ENCODE peak calls at places on chromosomes 2 and 18, in seven cellular contexts. One of them, this sample, is unnamed.

GRCh38 chr2:146821836-146822316 is 1023.0 kb upstream of the ACVR2A start:
- DNase-seq in HCT116: no peak
- DNase-seq in body of pancreas: no peak
- DNase-seq in fibroblast of the aortic adventitia: peak; percentile 65
- DNase-seq in transverse colon: no peak
- DNase-seq in BE2C: no peak
- DNase-seq in colonic mucosa: no peak
- DNase-seq in this sample: no peak

GRCh38 chr2:152094014-152094413 is 4.8 kb downstream of the CACNB4 start:
- DNase-seq in HCT116: no peak
- DNase-seq in body of pancreas: no peak
- DNase-seq in fibroblast of the aortic adventitia: no peak
- DNase-seq in transverse colon: no peak
- DNase-seq in BE2C: no peak
- DNase-seq in colonic mucosa: no peak
- DNase-seq in this sample: no peak

GRCh38 chr2:196737046-196737445 is 62.4 kb downstream of the GTF3C3 start:
- DNase-seq in HCT116: no peak
- DNase-seq in body of pancreas: no peak
- DNase-seq in fibroblast of the aortic adventitia: no peak
- DNase-seq in transverse colon: no peak
- DNase-seq in BE2C: no peak
- DNase-seq in colonic mucosa: no peak
- DNase-seq in this sample: no peak

GRCh38 chr18:31206787-31207381 is 44.2 kb upstream of the DSC1 start:
- DNase-seq in HCT116: peak; percentile 97
- DNase-seq in body of pancreas: peak; percentile 72
- DNase-seq in fibroblast of the aortic adventitia: no peak
- DNase-seq in transverse colon: peak; percentile 91
- DNase-seq in BE2C: peak; percentile 7
- DNase-seq in colonic mucosa: peak; percentile 94
- DNase-seq in this sample: peak; percentile 92

GRCh38 chr2:101197215-101197745 is 46.1 kb upstream of the TBC1D8 start:
- DNase-seq in HCT116: no peak
- DNase-seq in body of pancreas: no peak
- DNase-seq in fibroblast of the aortic adventitia: peak; percentile 15
- DNase-seq in transverse colon: no peak
- DNase-seq in BE2C: no peak
- DNase-seq in colonic mucosa: no peak
- DNase-seq in this sample: peak; percentile 15

GRCh38 chr2:120205901-120206581 is 17.2 kb downstream of the TMEM185B start:
- DNase-seq in HCT116: no peak
- DNase-seq in body of pancreas: no peak
- DNase-seq in fibroblast of the aortic adventitia: no peak
- DNase-seq in transverse colon: peak; percentile 67
- DNase-seq in BE2C: peak; percentile 42
- DNase-seq in colonic mucosa: peak; percentile 54
- DNase-seq in this sample: peak; percentile 29

GRCh38 chr18:11955299-11956029 is 25.8 kb upstream of the IMPA2 start:
- DNase-seq in HCT116: no peak
- DNase-seq in body of pancreas: peak; percentile 37
- DNase-seq in fibroblast of the aortic adventitia: peak; percentile 83
- DNase-seq in transverse colon: peak; percentile 28
- DNase-seq in BE2C: no peak
- DNase-seq in colonic mucosa: no peak
- DNase-seq in this sample: no peak

GRCh38 chr18:31497711-31498449 is at the start of gene DSG2:
- DNase-seq in HCT116: no peak
- DNase-seq in body of pancreas: peak; percentile 89
- DNase-seq in fibroblast of the aortic adventitia: no peak
- DNase-seq in transverse colon: peak; percentile 92
- DNase-seq in BE2C: peak; percentile 8
- DNase-seq in colonic mucosa: peak; percentile 91
- DNase-seq in this sample: peak; percentile 87

GRCh38 chr2:98588880-98589425 is 19.4 kb downstream of the COA5 start:
- DNase-seq in HCT116: no peak
- DNase-seq in body of pancreas: no peak
- DNase-seq in fibroblast of the aortic adventitia: no peak
- DNase-seq in transverse colon: no peak
- DNase-seq in BE2C: no peak
- DNase-seq in colonic mucosa: no peak
- DNase-seq in this sample: no peak

GRCh38 chr18:29383311-29384273 is 1206.7 kb upstream of the CDH2 start:
- DNase-seq in HCT116: no peak
- DNase-seq in body of pancreas: no peak
- DNase-seq in fibroblast of the aortic adventitia: peak; percentile 4
- DNase-seq in transverse colon: no peak
- DNase-seq in BE2C: no peak
- DNase-seq in colonic mucosa: no peak
- DNase-seq in this sample: no peak

GRCh38 chr2:240250985-240251847 is 110.8 kb upstream of the OTOS start:
- DNase-seq in HCT116: peak; percentile 77
- DNase-seq in body of pancreas: peak; percentile 94
- DNase-seq in fibroblast of the aortic adventitia: peak; percentile 82
- DNase-seq in transverse colon: peak; percentile 73
- DNase-seq in BE2C: peak; percentile 87
- DNase-seq in colonic mucosa: peak; percentile 74
- DNase-seq in this sample: peak; percentile 91

GRCh38 chr2:174025271-174026121 is 60.3 kb upstream of the SP3 start:
- DNase-seq in HCT116: no peak
- DNase-seq in body of pancreas: no peak
- DNase-seq in fibroblast of the aortic adventitia: peak; percentile 96
- DNase-seq in transverse colon: peak; percentile 65
- DNase-seq in BE2C: no peak
- DNase-seq in colonic mucosa: peak; percentile 62
- DNase-seq in this sample: no peak

GRCh38 chr2:168501456-168502065 is 45.5 kb downstream of the CERS6 start:
- DNase-seq in HCT116: no peak
- DNase-seq in body of pancreas: no peak
- DNase-seq in fibroblast of the aortic adventitia: no peak
- DNase-seq in transverse colon: no peak
- DNase-seq in BE2C: no peak
- DNase-seq in colonic mucosa: no peak
- DNase-seq in this sample: no peak

GRCh38 chr2:112692496-112692911 is 28.3 kb upstream of the NT5DC4 start:
- DNase-seq in HCT116: peak; percentile 85
- DNase-seq in body of pancreas: no peak
- DNase-seq in fibroblast of the aortic adventitia: peak; percentile 87
- DNase-seq in transverse colon: peak; percentile 80
- DNase-seq in BE2C: no peak
- DNase-seq in colonic mucosa: peak; percentile 75
- DNase-seq in this sample: peak; percentile 77

DNA sequence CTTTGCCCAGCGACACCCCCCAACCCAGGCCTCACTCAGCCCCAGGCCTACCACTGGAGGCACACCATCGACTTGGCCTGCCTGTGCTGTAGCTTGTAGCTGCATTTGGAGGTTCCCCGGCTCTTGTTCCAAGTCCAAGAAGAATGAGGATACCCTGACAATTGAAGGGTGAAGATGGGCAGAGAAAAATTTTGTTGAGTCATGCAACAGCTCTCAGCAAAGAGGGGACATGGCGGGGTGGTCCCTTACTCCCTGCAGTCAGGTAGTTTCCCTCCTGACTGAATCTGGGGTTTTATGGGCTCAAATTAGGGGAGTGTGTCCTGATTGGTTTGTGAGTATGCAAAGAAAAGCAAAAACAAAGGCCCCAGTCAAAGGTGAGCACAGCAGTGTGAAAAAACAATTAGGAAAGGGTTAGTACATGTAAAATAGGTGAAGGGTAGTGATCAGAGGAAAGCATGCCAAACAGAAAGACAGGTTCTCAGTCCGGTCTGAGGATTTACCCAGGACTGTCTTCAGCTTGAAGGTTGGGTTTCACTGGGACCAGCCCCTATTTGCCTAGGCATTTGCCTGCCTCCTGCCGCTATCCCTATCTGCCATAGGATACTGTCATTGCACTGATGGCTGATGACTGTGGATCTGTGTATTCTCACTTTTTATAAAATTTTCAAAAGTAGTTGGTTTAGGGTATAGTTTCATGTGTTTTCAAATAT is 316.4 kb upstream of the RND3 start:
- DNase-seq in HCT116: no peak
- DNase-seq in body of pancreas: no peak
- DNase-seq in fibroblast of the aortic adventitia: no peak
- DNase-seq in transverse colon: no peak
- DNase-seq in BE2C: no peak
- DNase-seq in colonic mucosa: no peak
- DNase-seq in this sample: no peak
- TF ChIP-seq CTCF in HCT116: no peak
- TF ChIP-seq CTCF in body of pancreas: no peak
- TF ChIP-seq CTCF in fibroblast of the aortic adventitia: no peak
- TF ChIP-seq CTCF in transverse colon: no peak
- TF ChIP-seq CTCF in BE2C: no peak
- TF ChIP-seq CTCF in colonic mucosa: no peak
- TF ChIP-seq CTCF in this sample: no peak

GRCh38 chr2:54083021-54083420 is 32.4 kb upstream of the ACYP2 start:
- DNase-seq in HCT116: no peak
- DNase-seq in body of pancreas: no peak
- DNase-seq in fibroblast of the aortic adventitia: no peak
- DNase-seq in transverse colon: no peak
- DNase-seq in BE2C: no peak
- DNase-seq in colonic mucosa: no peak
- DNase-seq in this sample: no peak
- TF ChIP-seq CTCF in HCT116: no peak
- TF ChIP-seq CTCF in body of pancreas: no peak
- TF ChIP-seq CTCF in fibroblast of the aortic adventitia: no peak
- TF ChIP-seq CTCF in transverse colon: no peak
- TF ChIP-seq CTCF in BE2C: no peak
- TF ChIP-seq CTCF in colonic mucosa: no peak
- TF ChIP-seq CTCF in this sample: no peak

GRCh38 chr2:200616193-200616592 is 30.4 kb downstream of the AOX1 start:
- DNase-seq in HCT116: no peak
- DNase-seq in body of pancreas: peak; percentile 44
- DNase-seq in fibroblast of the aortic adventitia: no peak
- DNase-seq in transverse colon: no peak
- DNase-seq in BE2C: no peak
- DNase-seq in colonic mucosa: no peak
- DNase-seq in this sample: no peak

GRCh38 chr2:200617089-200618050 is 31.6 kb downstream of the AOX1 start:
- DNase-seq in HCT116: no peak
- DNase-seq in body of pancreas: no peak
- DNase-seq in fibroblast of the aortic adventitia: peak; percentile 87
- DNase-seq in transverse colon: no peak
- DNase-seq in BE2C: no peak
- DNase-seq in colonic mucosa: no peak
- DNase-seq in this sample: no peak

GRCh38 chr2:200618051-200618419 is 32.2 kb downstream of the AOX1 start:
- DNase-seq in HCT116: no peak
- DNase-seq in body of pancreas: no peak
- DNase-seq in fibroblast of the aortic adventitia: no peak
- DNase-seq in transverse colon: no peak
- DNase-seq in BE2C: no peak
- DNase-seq in colonic mucosa: no peak
- DNase-seq in this sample: no peak

GRCh38 chr2:200615247-200615646 is 29.4 kb downstream of the AOX1 start:
- DNase-seq in HCT116: no peak
- DNase-seq in body of pancreas: no peak
- DNase-seq in fibroblast of the aortic adventitia: peak; percentile 62
- DNase-seq in transverse colon: no peak
- DNase-seq in BE2C: no peak
- DNase-seq in colonic mucosa: no peak
- DNase-seq in this sample: peak; percentile 30

DNA sequence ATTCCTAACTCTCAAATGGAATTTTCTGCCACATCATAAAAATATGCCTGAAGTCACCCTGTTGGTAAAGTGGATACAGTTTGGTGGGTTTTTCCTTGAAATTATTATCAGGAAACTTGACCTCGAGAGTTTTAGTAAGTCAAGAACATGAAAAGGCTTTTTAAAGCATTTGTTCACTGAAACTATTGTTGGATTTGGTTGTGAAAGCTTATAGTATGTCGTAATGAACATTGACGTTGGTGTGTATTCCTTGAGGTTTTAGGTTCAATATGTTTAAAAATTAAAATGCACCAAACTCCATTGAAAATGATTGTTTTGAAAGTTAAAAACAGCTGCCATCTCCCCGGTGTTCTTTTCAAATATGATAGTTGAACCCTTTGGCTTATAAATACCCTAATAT is 30.8 kb downstream of the AOX1 start:
- DNase-seq in HCT116: no peak
- DNase-seq in body of pancreas: no peak
- DNase-seq in fibroblast of the aortic adventitia: peak; percentile 62
- DNase-seq in transverse colon: no peak
- DNase-seq in BE2C: no peak
- DNase-seq in colonic mucosa: no peak
- DNase-seq in this sample: no peak
- TF ChIP-seq CTCF in HCT116: no peak
- TF ChIP-seq CTCF in body of pancreas: no peak
- TF ChIP-seq CTCF in fibroblast of the aortic adventitia: no peak
- TF ChIP-seq CTCF in transverse colon: no peak
- TF ChIP-seq CTCF in BE2C: no peak
- TF ChIP-seq CTCF in colonic mucosa: no peak
- TF ChIP-seq CTCF in this sample: no peak

GRCh38 chr18:49059028-49059670 is 108.4 kb upstream of the SMAD7 start:
- DNase-seq in HCT116: no peak
- DNase-seq in body of pancreas: no peak
- DNase-seq in fibroblast of the aortic adventitia: peak; percentile 13
- DNase-seq in transverse colon: no peak
- DNase-seq in BE2C: no peak
- DNase-seq in colonic mucosa: no peak
- DNase-seq in this sample: no peak
- TF ChIP-seq CTCF in HCT116: peak; percentile 38
- TF ChIP-seq CTCF in body of pancreas: no peak
- TF ChIP-seq CTCF in fibroblast of the aortic adventitia: peak; percentile 24
- TF ChIP-seq CTCF in transverse colon: no peak
- TF ChIP-seq CTCF in BE2C: peak; percentile 38
- TF ChIP-seq CTCF in colonic mucosa: no peak
- TF ChIP-seq CTCF in this sample: no peak

DNA sequence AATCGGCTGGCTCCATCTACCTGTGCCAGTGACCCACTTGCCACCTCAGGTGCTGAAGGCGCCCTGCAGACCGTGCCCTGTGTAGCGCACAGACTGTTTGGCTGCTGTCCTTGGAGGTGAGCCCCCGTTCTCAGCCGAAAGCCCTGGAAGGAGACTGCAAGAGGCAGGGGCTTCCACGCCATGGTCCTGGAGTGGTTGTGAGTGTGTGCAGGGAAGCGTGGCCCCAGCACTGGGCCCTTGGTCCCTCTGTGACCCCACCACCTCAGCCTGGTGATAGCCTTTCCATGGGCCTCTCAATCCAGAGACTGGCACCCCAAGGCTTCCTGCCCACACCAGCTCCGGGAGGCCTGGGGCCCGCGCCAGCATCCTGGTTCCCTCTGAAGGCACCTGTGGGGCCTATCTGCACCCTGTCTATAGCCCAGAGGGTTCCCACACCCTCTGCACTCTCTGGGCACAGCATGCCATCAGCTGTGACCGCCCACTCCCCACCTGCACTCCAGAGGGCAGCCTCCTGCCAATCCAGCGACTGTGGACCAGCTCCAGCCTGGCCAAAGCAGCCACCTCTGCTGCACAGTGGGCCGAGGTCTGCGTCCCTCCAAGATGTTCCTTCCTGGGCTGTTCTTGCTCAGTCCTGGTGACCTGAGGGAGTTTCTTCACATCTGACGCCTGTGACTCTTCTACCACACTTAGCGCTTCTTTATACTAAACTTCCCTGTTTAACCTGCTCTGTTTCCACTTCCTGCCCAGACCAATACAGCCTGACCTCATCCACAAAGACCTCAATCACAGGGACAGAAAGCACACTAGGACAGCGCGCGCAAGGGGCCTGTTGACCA is 109.5 kb downstream of the EIPR1 start:
- DNase-seq in HCT116: no peak
- DNase-seq in body of pancreas: no peak
- DNase-seq in fibroblast of the aortic adventitia: no peak
- DNase-seq in transverse colon: no peak
- DNase-seq in BE2C: no peak
- DNase-seq in colonic mucosa: no peak
- DNase-seq in this sample: no peak
- TF ChIP-seq CTCF in HCT116: no peak
- TF ChIP-seq CTCF in body of pancreas: no peak
- TF ChIP-seq CTCF in fibroblast of the aortic adventitia: no peak
- TF ChIP-seq CTCF in transverse colon: no peak
- TF ChIP-seq CTCF in BE2C: no peak
- TF ChIP-seq CTCF in colonic mucosa: no peak
- TF ChIP-seq CTCF in this sample: no peak

This sample was measured in Calu3.